ENCODE peak calls at places on chromosomes 2 and 18, in five cellular contexts. One of them, this sample, is unnamed.

GRCh38 chr2:25340340-25340886 is 1.3 kb downstream of the DNMT3A start:
- DNase-seq in EL: no peak
- DNase-seq in prostate gland: no peak
- DNase-seq in mucosa of descending colon: peak
- DNase-seq in activated CD4-positive, alpha-beta T cell treated with anti-CD3 and anti-CD28 coated beads for 48 hours: peak
- DNase-seq in this sample: peak

GRCh38 chr2:178377046-178377445 is 73.9 kb downstream of the PRKRA start:
- DNase-seq in EL: no peak
- DNase-seq in prostate gland: no peak
- DNase-seq in activated CD4-positive, alpha-beta T cell treated with anti-CD3 and anti-CD28 coated beads for 48 hours: no peak
- DNase-seq in mucosa of descending colon: no peak
- DNase-seq in this sample: no peak

GRCh38 chr2:64661770-64662169 is 8.1 kb upstream of the SERTAD2 start:
- DNase-seq in activated CD4-positive, alpha-beta T cell treated with anti-CD3 and anti-CD28 coated beads for 48 hours: no peak
- DNase-seq in EL: no peak
- DNase-seq in prostate gland: no peak
- DNase-seq in mucosa of descending colon: no peak
- DNase-seq in this sample: no peak

GRCh38 chr2:105545731-105546622 is 147.1 kb upstream of the FHL2 start:
- DNase-seq in activated CD4-positive, alpha-beta T cell treated with anti-CD3 and anti-CD28 coated beads for 48 hours: peak
- DNase-seq in prostate gland: peak
- DNase-seq in mucosa of descending colon: no peak
- DNase-seq in EL: peak
- DNase-seq in this sample: peak

GRCh38 chr2:226891780-226892590 is 56.1 kb downstream of the RHBDD1 start:
- DNase-seq in activated CD4-positive, alpha-beta T cell treated with anti-CD3 and anti-CD28 coated beads for 48 hours: no peak
- DNase-seq in mucosa of descending colon: no peak
- DNase-seq in EL: peak
- DNase-seq in prostate gland: no peak
- DNase-seq in this sample: no peak

GRCh38 chr2:232486558-232487384 is 863 bp downstream of the ECEL1 start:
- DNase-seq in activated CD4-positive, alpha-beta T cell treated with anti-CD3 and anti-CD28 coated beads for 48 hours: no peak
- DNase-seq in prostate gland: no peak
- DNase-seq in EL: no peak
- DNase-seq in mucosa of descending colon: no peak
- DNase-seq in this sample: peak

GRCh38 chr2:64646007-64646880 is 7.5 kb downstream of the SERTAD2 start:
- DNase-seq in mucosa of descending colon: peak
- DNase-seq in activated CD4-positive, alpha-beta T cell treated with anti-CD3 and anti-CD28 coated beads for 48 hours: peak
- DNase-seq in prostate gland: peak
- DNase-seq in EL: peak
- DNase-seq in this sample: peak

GRCh38 chr18:58669731-58670379 is 1.4 kb upstream of the MALT1 start:
- DNase-seq in prostate gland: peak
- DNase-seq in mucosa of descending colon: no peak
- DNase-seq in EL: peak
- DNase-seq in activated CD4-positive, alpha-beta T cell treated with anti-CD3 and anti-CD28 coated beads for 48 hours: no peak
- DNase-seq in this sample: no peak

GRCh38 chr2:42443980-42444379 is 49.8 kb downstream of the KCNG3 start:
- DNase-seq in EL: no peak
- DNase-seq in mucosa of descending colon: no peak
- DNase-seq in prostate gland: no peak
- DNase-seq in activated CD4-positive, alpha-beta T cell treated with anti-CD3 and anti-CD28 coated beads for 48 hours: no peak
- DNase-seq in this sample: no peak

GRCh38 chr18:6650756-6651155 is 78.8 kb upstream of the ARHGAP28 start:
- DNase-seq in EL: no peak
- DNase-seq in prostate gland: no peak
- DNase-seq in activated CD4-positive, alpha-beta T cell treated with anti-CD3 and anti-CD28 coated beads for 48 hours: no peak
- DNase-seq in mucosa of descending colon: no peak
- DNase-seq in this sample: no peak

GRCh38 chr2:205681836-205682238 is 464 bp upstream of the NRP2 start:
- DNase-seq in EL: no peak
- DNase-seq in mucosa of descending colon: peak
- DNase-seq in activated CD4-positive, alpha-beta T cell treated with anti-CD3 and anti-CD28 coated beads for 48 hours: no peak
- DNase-seq in prostate gland: no peak
- DNase-seq in this sample: no peak

GRCh38 chr2:102698369-102699111 is 63.3 kb upstream of the TMEM182 start:
- DNase-seq in EL: no peak
- DNase-seq in activated CD4-positive, alpha-beta T cell treated with anti-CD3 and anti-CD28 coated beads for 48 hours: no peak
- DNase-seq in mucosa of descending colon: peak
- DNase-seq in prostate gland: no peak
- DNase-seq in this sample: no peak

GRCh38 chr18:48490641-48491040 is 48.2 kb upstream of the CTIF start:
- DNase-seq in prostate gland: no peak
- DNase-seq in activated CD4-positive, alpha-beta T cell treated with anti-CD3 and anti-CD28 coated beads for 48 hours: no peak
- DNase-seq in EL: peak
- DNase-seq in mucosa of descending colon: no peak
- DNase-seq in this sample: no peak

GRCh38 chr2:210203162-210203561 is 22.1 kb downstream of the ACADL start:
- DNase-seq in activated CD4-positive, alpha-beta T cell treated with anti-CD3 and anti-CD28 coated beads for 48 hours: no peak
- DNase-seq in EL: no peak
- DNase-seq in prostate gland: no peak
- DNase-seq in mucosa of descending colon: no peak
- DNase-seq in this sample: no peak

GRCh38 chr2:27249891-27250651 is 12.8 kb downstream of the SLC30A3 start:
- DNase-seq in mucosa of descending colon: no peak
- DNase-seq in EL: peak
- DNase-seq in activated CD4-positive, alpha-beta T cell treated with anti-CD3 and anti-CD28 coated beads for 48 hours: peak
- DNase-seq in prostate gland: peak
- DNase-seq in this sample: peak

GRCh38 chr2:112805542-112805941 is 21.2 kb upstream of the IL1A start:
- DNase-seq in prostate gland: no peak
- DNase-seq in activated CD4-positive, alpha-beta T cell treated with anti-CD3 and anti-CD28 coated beads for 48 hours: no peak
- DNase-seq in mucosa of descending colon: no peak
- DNase-seq in EL: no peak
- DNase-seq in this sample: no peak